ENCODE peak calls at places on chromosomes 7 and 10, in eight cellular contexts. One of them, this sample, is unnamed.

GRCh38 chr7:155591055-155591750 is 44.8 kb upstream of the CNPY1 start:
- DNase-seq in M059J: peak
- DNase-seq in PC-9: no peak
- DNase-seq in EH: no peak
- DNase-seq in endothelial cell: no peak
- DNase-seq in endothelial cell of umbilical vein: no peak
- DNase-seq in DMS79 treated with DMSO at 0.1 percent for 48 hours: peak
- DNase-seq in astrocyte of the cerebellum: no peak
- DNase-seq in this sample: no peak

GRCh38 chr7:74180866-74181265 is 6.7 kb downstream of the EIF4H start:
- DNase-seq in endothelial cell of umbilical vein: no peak
- DNase-seq in PC-9: no peak
- DNase-seq in astrocyte of the cerebellum: no peak
- DNase-seq in endothelial cell: no peak
- DNase-seq in EH: no peak
- DNase-seq in DMS79 treated with DMSO at 0.1 percent for 48 hours: no peak
- DNase-seq in M059J: no peak
- DNase-seq in this sample: no peak

GRCh38 chr10:118272090-118272775 is 69.9 kb downstream of the FAM204A start:
- DNase-seq in DMS79 treated with DMSO at 0.1 percent for 48 hours: no peak
- DNase-seq in EH: peak
- DNase-seq in endothelial cell of umbilical vein: no peak
- DNase-seq in endothelial cell: no peak
- DNase-seq in PC-9: no peak
- DNase-seq in astrocyte of the cerebellum: no peak
- DNase-seq in M059J: no peak
- DNase-seq in this sample: no peak

GRCh38 chr7:3538051-3538450 is 237.0 kb downstream of the SDK1 start:
- DNase-seq in astrocyte of the cerebellum: no peak
- DNase-seq in M059J: no peak
- DNase-seq in PC-9: no peak
- DNase-seq in EH: no peak
- DNase-seq in endothelial cell: no peak
- DNase-seq in endothelial cell of umbilical vein: no peak
- DNase-seq in DMS79 treated with DMSO at 0.1 percent for 48 hours: no peak
- DNase-seq in this sample: no peak

GRCh38 chr7:89685287-89685686 is 469.0 kb upstream of the STEAP1 start:
- DNase-seq in endothelial cell of umbilical vein: no peak
- DNase-seq in PC-9: no peak
- DNase-seq in astrocyte of the cerebellum: no peak
- DNase-seq in EH: no peak
- DNase-seq in M059J: no peak
- DNase-seq in endothelial cell: no peak
- DNase-seq in DMS79 treated with DMSO at 0.1 percent for 48 hours: no peak
- DNase-seq in this sample: peak

GRCh38 chr7:74481458-74482324 is 28.0 kb downstream of the GTF2IRD1 start:
- DNase-seq in astrocyte of the cerebellum: no peak
- DNase-seq in endothelial cell of umbilical vein: peak
- DNase-seq in EH: no peak
- DNase-seq in endothelial cell: no peak
- DNase-seq in PC-9: no peak
- DNase-seq in DMS79 treated with DMSO at 0.1 percent for 48 hours: no peak
- DNase-seq in M059J: peak
- DNase-seq in this sample: no peak

GRCh38 chr7:29796181-29796580 is 10.1 kb upstream of the WIPF3 start:
- DNase-seq in EH: no peak
- DNase-seq in astrocyte of the cerebellum: no peak
- DNase-seq in endothelial cell: no peak
- DNase-seq in M059J: no peak
- DNase-seq in DMS79 treated with DMSO at 0.1 percent for 48 hours: no peak
- DNase-seq in endothelial cell of umbilical vein: no peak
- DNase-seq in PC-9: no peak
- DNase-seq in this sample: no peak

GRCh38 chr10:104339469-104340098 is 1.3 kb upstream of the ITPRIP start:
- DNase-seq in endothelial cell: no peak
- DNase-seq in DMS79 treated with DMSO at 0.1 percent for 48 hours: no peak
- DNase-seq in EH: peak
- DNase-seq in M059J: peak
- DNase-seq in PC-9: no peak
- DNase-seq in astrocyte of the cerebellum: no peak
- DNase-seq in endothelial cell of umbilical vein: peak
- DNase-seq in this sample: no peak

GRCh38 chr7:106959753-106960152 is 84.8 kb upstream of the PRKAR2B start:
- DNase-seq in M059J: no peak
- DNase-seq in astrocyte of the cerebellum: no peak
- DNase-seq in PC-9: no peak
- DNase-seq in endothelial cell: peak
- DNase-seq in endothelial cell of umbilical vein: no peak
- DNase-seq in DMS79 treated with DMSO at 0.1 percent for 48 hours: no peak
- DNase-seq in EH: no peak
- DNase-seq in this sample: no peak

GRCh38 chr7:16579216-16579615 is 52.6 kb downstream of the LRRC72 start:
- DNase-seq in astrocyte of the cerebellum: no peak
- DNase-seq in PC-9: no peak
- DNase-seq in DMS79 treated with DMSO at 0.1 percent for 48 hours: peak
- DNase-seq in endothelial cell: no peak
- DNase-seq in EH: no peak
- DNase-seq in endothelial cell of umbilical vein: no peak
- DNase-seq in M059J: no peak
- DNase-seq in this sample: no peak

GRCh38 chr7:103690576-103690975 is 244.6 kb upstream of the SLC26A5 start:
- DNase-seq in M059J: peak
- DNase-seq in astrocyte of the cerebellum: no peak
- DNase-seq in DMS79 treated with DMSO at 0.1 percent for 48 hours: no peak
- DNase-seq in PC-9: no peak
- DNase-seq in endothelial cell: no peak
- DNase-seq in endothelial cell of umbilical vein: no peak
- DNase-seq in EH: no peak
- DNase-seq in this sample: no peak

GRCh38 chr7:80821781-80822180 is 97.1 kb downstream of the SEMA3C start:
- DNase-seq in endothelial cell: no peak
- DNase-seq in endothelial cell of umbilical vein: no peak
- DNase-seq in M059J: no peak
- DNase-seq in DMS79 treated with DMSO at 0.1 percent for 48 hours: no peak
- DNase-seq in PC-9: no peak
- DNase-seq in EH: no peak
- DNase-seq in astrocyte of the cerebellum: no peak
- DNase-seq in this sample: no peak

GRCh38 chr10:103660364-103661197 is 167.1 kb downstream of the NEURL1 start:
- DNase-seq in endothelial cell of umbilical vein: peak
- DNase-seq in astrocyte of the cerebellum: peak
- DNase-seq in M059J: peak
- DNase-seq in PC-9: peak
- DNase-seq in DMS79 treated with DMSO at 0.1 percent for 48 hours: no peak
- DNase-seq in endothelial cell: no peak
- DNase-seq in EH: peak
- DNase-seq in this sample: no peak

GRCh38 chr10:94194256-94194655 is 168.5 kb downstream of the NOC3L start:
- DNase-seq in M059J: peak
- DNase-seq in DMS79 treated with DMSO at 0.1 percent for 48 hours: no peak
- DNase-seq in astrocyte of the cerebellum: no peak
- DNase-seq in PC-9: no peak
- DNase-seq in endothelial cell: no peak
- DNase-seq in endothelial cell of umbilical vein: no peak
- DNase-seq in EH: peak
- DNase-seq in this sample: no peak

GRCh38 chr10:7610651-7611389 is 55.9 kb downstream of the ITIH5 start:
- DNase-seq in EH: peak
- DNase-seq in endothelial cell of umbilical vein: no peak
- DNase-seq in PC-9: no peak
- DNase-seq in endothelial cell: no peak
- DNase-seq in M059J: peak
- DNase-seq in DMS79 treated with DMSO at 0.1 percent for 48 hours: no peak
- DNase-seq in astrocyte of the cerebellum: peak
- DNase-seq in this sample: no peak

GRCh38 chr7:157008206-157009169 is 2.0 kb downstream of the MNX1 start:
- DNase-seq in DMS79 treated with DMSO at 0.1 percent for 48 hours: peak
- DNase-seq in EH: no peak
- DNase-seq in endothelial cell: no peak
- DNase-seq in endothelial cell of umbilical vein: no peak
- DNase-seq in M059J: no peak
- DNase-seq in PC-9: no peak
- DNase-seq in astrocyte of the cerebellum: no peak
- DNase-seq in this sample: no peak

GRCh38 chr7:70093496-70093895 is 495.2 kb downstream of the AUTS2 start:
- DNase-seq in M059J: peak
- DNase-seq in DMS79 treated with DMSO at 0.1 percent for 48 hours: peak
- DNase-seq in PC-9: no peak
- DNase-seq in astrocyte of the cerebellum: peak
- DNase-seq in endothelial cell of umbilical vein: no peak
- DNase-seq in EH: no peak
- DNase-seq in endothelial cell: no peak
- DNase-seq in this sample: no peak

GRCh38 chr7:26625286-26625685 is 239.1 kb downstream of the SKAP2 start:
- DNase-seq in M059J: no peak
- DNase-seq in endothelial cell: no peak
- DNase-seq in endothelial cell of umbilical vein: no peak
- DNase-seq in astrocyte of the cerebellum: no peak
- DNase-seq in EH: no peak
- DNase-seq in DMS79 treated with DMSO at 0.1 percent for 48 hours: no peak
- DNase-seq in PC-9: no peak
- DNase-seq in this sample: no peak

This sample was measured in LNCaP clone FGC.